ENCODE peak calls at places on chromosomes 6 and 20, in five cellular contexts. One of them, this sample, is unnamed. For H3K4me1 and H3K36me3, the result is how much of the 10 kb centered on the place peaks cover.

GRCh38 chr6:105886066-105886811 is 199.9 kb upstream of the PRDM1 start:
- DNase-seq in HepG2: no peak
- DNase-seq in esophagus squamous epithelium: no peak
- DNase-seq in colonic mucosa: no peak
- DNase-seq in GM23338: no peak
- DNase-seq in this sample: no peak

GRCh38 chr6:107293421-107293820 is 165.9 kb downstream of the PDSS2 start:
- DNase-seq in HepG2: no peak
- DNase-seq in esophagus squamous epithelium: no peak
- DNase-seq in colonic mucosa: no peak
- DNase-seq in GM23338: no peak
- DNase-seq in this sample: no peak

GRCh38 chr6:132675749-132676148 is 16.8 kb upstream of the TAAR1 start:
- DNase-seq in HepG2: no peak
- DNase-seq in esophagus squamous epithelium: no peak
- DNase-seq in colonic mucosa: no peak
- DNase-seq in GM23338: no peak
- DNase-seq in this sample: no peak

GRCh38 chr6:136784910-136785746 is 7.1 kb downstream of the MAP3K5 start:
- DNase-seq in HepG2: no peak
- DNase-seq in esophagus squamous epithelium: no peak
- DNase-seq in colonic mucosa: no peak
- DNase-seq in GM23338: no peak
- DNase-seq in this sample: peak

GRCh38 chr6:15351631-15352030 is 105.8 kb downstream of the JARID2 start:
- DNase-seq in HepG2: no peak
- DNase-seq in esophagus squamous epithelium: no peak
- DNase-seq in colonic mucosa: peak
- DNase-seq in GM23338: no peak
- DNase-seq in this sample: peak

GRCh38 chr6:137102851-137103492 is 58.2 kb upstream of the IL20RA start:
- DNase-seq in HepG2: no peak
- DNase-seq in esophagus squamous epithelium: no peak
- DNase-seq in colonic mucosa: no peak
- DNase-seq in GM23338: no peak
- DNase-seq in this sample: no peak

GRCh38 chr20:38167851-38168760 is 3.0 kb upstream of the TGM2 start:
- DNase-seq in HepG2: peak
- DNase-seq in esophagus squamous epithelium: no peak
- DNase-seq in colonic mucosa: no peak
- DNase-seq in GM23338: peak
- DNase-seq in this sample: peak

GRCh38 chr6:137879885-137880430 is 12.9 kb downstream of the TNFAIP3 start:
- DNase-seq in HepG2: no peak
- DNase-seq in esophagus squamous epithelium: no peak
- DNase-seq in colonic mucosa: no peak
- DNase-seq in GM23338: peak
- DNase-seq in this sample: no peak

GRCh38 chr6:37078814-37079213 is 73.4 kb downstream of the FGD2 start:
- DNase-seq in HepG2: no peak
- DNase-seq in esophagus squamous epithelium: no peak
- DNase-seq in colonic mucosa: no peak
- DNase-seq in GM23338: no peak
- DNase-seq in this sample: no peak

GRCh38 chr6:6405031-6405430 is 84.6 kb upstream of the F13A1 start:
- DNase-seq in HepG2: peak
- DNase-seq in esophagus squamous epithelium: no peak
- DNase-seq in colonic mucosa: no peak
- DNase-seq in GM23338: no peak
- DNase-seq in this sample: no peak

GRCh38 chr20:21183722-21184121 is 57.8 kb downstream of the KIZ start:
- DNase-seq in HepG2: no peak
- DNase-seq in esophagus squamous epithelium: no peak
- DNase-seq in colonic mucosa: no peak
- DNase-seq in GM23338: no peak
- DNase-seq in this sample: no peak

GRCh38 chr20:37325206-37325605 is 20.7 kb upstream of the SRC start:
- DNase-seq in HepG2: no peak
- DNase-seq in esophagus squamous epithelium: no peak
- DNase-seq in colonic mucosa: no peak
- DNase-seq in GM23338: no peak
- DNase-seq in this sample: no peak

GRCh38 chr6:6004147-6004995 is 2.4 kb downstream of the NRN1 start:
- DNase-seq in HepG2: no peak
- DNase-seq in esophagus squamous epithelium: no peak
- DNase-seq in colonic mucosa: no peak
- DNase-seq in GM23338: peak
- DNase-seq in this sample: no peak

GRCh38 chr20:51914758-51915157 is 112.4 kb upstream of the SALL4 start:
- DNase-seq in HepG2: no peak
- DNase-seq in esophagus squamous epithelium: no peak
- DNase-seq in colonic mucosa: no peak
- DNase-seq in GM23338: no peak
- DNase-seq in this sample: no peak

GRCh38 chr6:139029470-139030210 is 1.1 kb downstream of the ABRACL start:
- DNase-seq in HepG2: no peak
- DNase-seq in esophagus squamous epithelium: no peak
- DNase-seq in colonic mucosa: peak
- DNase-seq in GM23338: peak
- DNase-seq in this sample: peak

GRCh38 chr6:137247724-137248123 is 28.5 kb upstream of the IFNGR1 start:
- DNase-seq in HepG2: peak
- DNase-seq in esophagus squamous epithelium: no peak
- DNase-seq in colonic mucosa: peak
- DNase-seq in GM23338: no peak
- DNase-seq in this sample: no peak

GRCh38 chr6:122422614-122423267 is 23.3 kb downstream of the HSF2 start:
- DNase-seq in HepG2: no peak
- DNase-seq in esophagus squamous epithelium: no peak
- DNase-seq in colonic mucosa: no peak
- DNase-seq in GM23338: no peak
- DNase-seq in this sample: no peak

GRCh38 chr20:38321959-38322598 is 18.1 kb downstream of the BPI start:
- DNase-seq in HepG2: peak
- DNase-seq in esophagus squamous epithelium: no peak
- DNase-seq in colonic mucosa: no peak
- DNase-seq in GM23338: peak
- DNase-seq in this sample: no peak

GRCh38 chr20:56223352-56223751 is 25.2 kb upstream of the MC3R start:
- DNase-seq in HepG2: no peak
- DNase-seq in esophagus squamous epithelium: no peak
- DNase-seq in colonic mucosa: no peak
- DNase-seq in GM23338: no peak
- DNase-seq in this sample: no peak

GRCh38 chr6:104887350-104887749 is 27.6 kb upstream of the HACE1 start:
- DNase-seq in HepG2: peak
- DNase-seq in esophagus squamous epithelium: no peak
- DNase-seq in colonic mucosa: no peak
- DNase-seq in GM23338: peak
- DNase-seq in this sample: no peak

GRCh38 chr20:64212750-64213149 is 42.8 kb upstream of the PCMTD2 start:
- DNase-seq in HepG2: no peak
- DNase-seq in esophagus squamous epithelium: no peak
- DNase-seq in colonic mucosa: no peak
- DNase-seq in GM23338: no peak
- DNase-seq in this sample: peak

GRCh38 chr6:8939615-8940014 is 504.3 kb upstream of the SLC35B3 start:
- DNase-seq in HepG2: peak
- DNase-seq in esophagus squamous epithelium: no peak
- DNase-seq in colonic mucosa: no peak
- DNase-seq in GM23338: no peak
- DNase-seq in this sample: no peak

GRCh38 chr6:129175066-129175465 is 292.1 kb downstream of the LAMA2 start:
- DNase-seq in HepG2: no peak
- DNase-seq in esophagus squamous epithelium: no peak
- DNase-seq in colonic mucosa: no peak
- DNase-seq in GM23338: no peak
- DNase-seq in this sample: no peak

GRCh38 chr6:69285054-69285453 is 511.8 kb downstream of the LMBRD1 start:
- DNase-seq in HepG2: no peak
- DNase-seq in esophagus squamous epithelium: no peak
- DNase-seq in colonic mucosa: no peak
- DNase-seq in GM23338: no peak
- DNase-seq in this sample: no peak

GRCh38 chr6:73579851-73580246 is 59.0 kb upstream of the EEF1A1 start:
- DNase-seq in HepG2: peak
- DNase-seq in esophagus squamous epithelium: no peak
- DNase-seq in colonic mucosa: no peak
- DNase-seq in GM23338: peak
- DNase-seq in this sample: no peak

GRCh38 chr20:2708073-2708415 is 15.5 kb downstream of the EBF4 start:
- DNase-seq in HepG2: no peak
- DNase-seq in esophagus squamous epithelium: no peak
- DNase-seq in colonic mucosa: no peak
- DNase-seq in GM23338: no peak
- DNase-seq in this sample: no peak

GRCh38 chr20:32636821-32637220 is 36.9 kb downstream of the C20orf203 start:
- DNase-seq in HepG2: no peak
- DNase-seq in esophagus squamous epithelium: no peak
- DNase-seq in colonic mucosa: no peak
- DNase-seq in GM23338: no peak
- DNase-seq in this sample: no peak
- TF ChIP-seq CTCF in HepG2: no peak
- TF ChIP-seq CTCF in esophagus squamous epithelium: no peak
- TF ChIP-seq CTCF in colonic mucosa: no peak
- TF ChIP-seq CTCF in GM23338: no peak
- TF ChIP-seq CTCF in this sample: no peak

GRCh38 chr6:109314313-109314712 is 68.0 kb downstream of the CD164 start:
- DNase-seq in HepG2: no peak
- DNase-seq in esophagus squamous epithelium: no peak
- DNase-seq in colonic mucosa: no peak
- DNase-seq in GM23338: no peak
- DNase-seq in this sample: no peak

GRCh38 chr6:109316909-109317308 is 65.4 kb downstream of the CD164 start:
- DNase-seq in HepG2: no peak
- DNase-seq in esophagus squamous epithelium: no peak
- DNase-seq in colonic mucosa: no peak
- DNase-seq in GM23338: no peak
- DNase-seq in this sample: no peak

GRCh38 chr6:109315331-109316129 is 66.7 kb downstream of the CD164 start:
- DNase-seq in HepG2: no peak
- DNase-seq in esophagus squamous epithelium: no peak
- DNase-seq in colonic mucosa: no peak
- DNase-seq in GM23338: no peak
- DNase-seq in this sample: no peak

GRCh38 chr6:109321752-109322151 is 60.5 kb downstream of the CD164 start:
- DNase-seq in HepG2: no peak
- DNase-seq in esophagus squamous epithelium: no peak
- DNase-seq in colonic mucosa: no peak
- DNase-seq in GM23338: no peak
- DNase-seq in this sample: no peak

GRCh38 chr6:109318328-109318876 is 63.9 kb downstream of the CD164 start:
- DNase-seq in HepG2: peak
- DNase-seq in esophagus squamous epithelium: no peak
- DNase-seq in colonic mucosa: peak
- DNase-seq in GM23338: no peak
- DNase-seq in this sample: no peak
- H3K4me1 ChIP-seq in HepG2: under half
- H3K4me1 ChIP-seq in esophagus squamous epithelium: under half
- H3K4me1 ChIP-seq in colonic mucosa: under half
- H3K4me1 ChIP-seq in GM23338: under half
- H3K4me1 ChIP-seq in this sample: under half

GRCh38 chr20:45067558-45067957 is 33.4 kb downstream of the KCNS1 start:
- DNase-seq in HepG2: no peak
- DNase-seq in esophagus squamous epithelium: no peak
- DNase-seq in colonic mucosa: no peak
- DNase-seq in GM23338: no peak
- DNase-seq in this sample: no peak
- H3K36me3 ChIP-seq in HepG2: under half
- H3K36me3 ChIP-seq in esophagus squamous epithelium: under half
- H3K36me3 ChIP-seq in colonic mucosa: under half
- H3K36me3 ChIP-seq in GM23338: under half
- H3K36me3 ChIP-seq in this sample: under half

GRCh38 chr6:20058912-20059311 is 153.4 kb downstream of the MBOAT1 start:
- DNase-seq in HepG2: no peak
- DNase-seq in esophagus squamous epithelium: no peak
- DNase-seq in colonic mucosa: no peak
- DNase-seq in GM23338: no peak
- DNase-seq in this sample: no peak
- TF ChIP-seq CTCF in HepG2: no peak
- TF ChIP-seq CTCF in esophagus squamous epithelium: no peak
- TF ChIP-seq CTCF in colonic mucosa: no peak
- TF ChIP-seq CTCF in GM23338: peak
- TF ChIP-seq CTCF in this sample: no peak

GRCh38 chr6:35729722-35730121 is 7.1 kb upstream of the ARMC12 start:
- DNase-seq in HepG2: no peak
- DNase-seq in esophagus squamous epithelium: no peak
- DNase-seq in colonic mucosa: peak
- DNase-seq in GM23338: no peak
- DNase-seq in this sample: no peak
- H3K4me1 ChIP-seq in HepG2: half or more
- H3K4me1 ChIP-seq in esophagus squamous epithelium: half or more
- H3K4me1 ChIP-seq in colonic mucosa: half or more
- H3K4me1 ChIP-seq in GM23338: under half
- H3K4me1 ChIP-seq in this sample: half or more

DNA sequence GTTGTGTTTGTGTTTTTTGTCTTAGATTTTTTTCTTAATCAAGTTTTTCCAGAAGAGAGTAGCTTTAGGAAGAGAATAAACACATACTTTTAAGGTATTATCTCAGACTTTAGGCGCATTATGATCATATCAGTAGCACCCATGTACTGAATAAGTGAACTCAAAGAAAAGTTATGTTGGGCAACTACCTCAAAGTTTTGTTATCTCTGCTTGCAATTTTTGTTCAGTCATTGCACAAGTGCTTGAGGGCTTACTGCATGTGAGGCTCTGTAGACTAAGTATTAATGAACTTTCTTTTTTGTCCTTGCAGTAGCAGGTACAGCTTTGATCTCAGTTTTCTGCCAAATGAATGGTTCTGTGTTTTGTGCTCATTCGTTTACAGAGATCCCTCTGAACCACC is 189.0 kb downstream of the SLC16A10 start:
- DNase-seq in HepG2: peak
- DNase-seq in esophagus squamous epithelium: no peak
- DNase-seq in colonic mucosa: no peak
- DNase-seq in GM23338: no peak
- DNase-seq in this sample: no peak
- H3K36me3 ChIP-seq in HepG2: under half
- H3K36me3 ChIP-seq in esophagus squamous epithelium: under half
- H3K36me3 ChIP-seq in colonic mucosa: under half
- H3K36me3 ChIP-seq in GM23338: under half
- H3K36me3 ChIP-seq in this sample: under half

DNA sequence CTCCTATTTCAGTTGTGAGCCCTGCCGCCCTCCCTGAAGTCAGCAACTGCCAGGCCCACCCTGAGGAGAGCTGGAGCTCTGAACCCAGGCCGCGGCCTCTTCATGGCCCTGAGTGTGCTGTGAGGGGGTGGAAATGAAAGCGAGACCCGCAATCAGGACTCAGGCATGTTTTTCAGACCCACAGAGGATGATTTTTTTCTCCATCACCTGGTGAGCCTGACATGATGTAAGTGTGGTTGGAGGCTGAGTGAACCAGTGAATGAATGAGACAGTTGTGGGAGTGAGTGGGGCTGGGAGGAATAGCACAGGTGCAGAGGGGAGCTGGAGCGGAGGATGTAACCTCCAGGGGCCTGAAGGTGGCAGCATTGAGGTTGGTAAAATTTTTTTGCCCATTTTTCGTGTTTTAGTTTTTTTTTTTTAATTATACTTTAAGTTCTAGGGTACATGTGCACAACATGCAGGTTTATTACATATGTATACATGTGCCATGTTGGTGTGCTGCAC is 18.3 kb downstream of the RAET1L start:
- DNase-seq in HepG2: no peak
- DNase-seq in esophagus squamous epithelium: no peak
- DNase-seq in colonic mucosa: no peak
- DNase-seq in GM23338: peak
- DNase-seq in this sample: no peak
- TF ChIP-seq CTCF in HepG2: peak
- TF ChIP-seq CTCF in esophagus squamous epithelium: peak
- TF ChIP-seq CTCF in colonic mucosa: peak
- TF ChIP-seq CTCF in GM23338: peak
- TF ChIP-seq CTCF in this sample: peak

This sample was measured in psoas muscle.